ENCODE peak calls at places on chromosomes 7 and 10, in four cellular contexts. S, F, Z and U are unnamed samples.

GRCh38 chr10:119495061-119495505 is 47.4 kb downstream of the RGS10 start:
- DNase-seq in S (no peak), F (no peak), Z (no peak), U (no peak)

GRCh38 chr7:23135765-23136164 is 30.2 kb downstream of the KLHL7 start:
- DNase-seq in S (no peak), F (no peak), Z (no peak), U (no peak)

GRCh38 chr7:142428094-142428493 is 170.2 kb upstream of the PRSS58 start:
- DNase-seq in S (no peak), F (no peak), Z (no peak), U (no peak)

GRCh38 chr7:131197920-131198610 is 129.6 kb upstream of the MKLN1 start:
- DNase-seq in S (no peak), F (no peak), Z (no peak), U (peak; percentile 57)

GRCh38 chr7:57215423-57215822 is 83.2 kb upstream of the ZNF479 start:
- DNase-seq in S (no peak), F (no peak), Z (no peak), U (no peak)

GRCh38 chr7:116902811-116903210 is 40.4 kb downstream of the CAPZA2 start:
- DNase-seq in S (no peak), F (no peak), Z (no peak), U (no peak)

GRCh38 chr7:3207387-3207786 is 93.7 kb upstream of the SDK1 start:
- DNase-seq in S (no peak), F (no peak), Z (no peak), U (no peak)

GRCh38 chr7:47392241-47392759 is 189.6 kb downstream of the TNS3 start:
- DNase-seq in S (peak; percentile 70), F (no peak), Z (no peak), U (peak; percentile 97)

GRCh38 chr7:130272456-130273080 is 5.9 kb downstream of the CPA2 start:
- DNase-seq in S (no peak), F (no peak), Z (no peak), U (peak; percentile 28)

GRCh38 chr7:1953199-1954190 is 279.2 kb downstream of the MAD1L1 start:
- DNase-seq in S (no peak), F (no peak), Z (no peak), U (no peak)

GRCh38 chr10:111973306-111973705 is 210.3 kb downstream of the GPAM start:
- DNase-seq in S (no peak), F (no peak), Z (no peak), U (no peak)

GRCh38 chr10:72605137-72605536 is 20.7 kb downstream of the MICU1 start:
- DNase-seq in S (no peak), F (no peak), Z (no peak), U (peak; percentile 18)

GRCh38 chr10:35058134-35058533 is 32.0 kb downstream of the CUL2 start:
- DNase-seq in S (peak; percentile 64), F (no peak), Z (no peak), U (peak; percentile 95)

GRCh38 chr10:80457554-80458262 is 3.6 kb downstream of the TSPAN14 start:
- DNase-seq in S (no peak), F (no peak), Z (no peak), U (no peak)

GRCh38 chr7:151439855-151440798 is at the start of gene CRYGN:
- DNase-seq in S (no peak), F (no peak), Z (no peak), U (no peak)
- H3K4me3 ChIP-seq in S (peak within 1 kb of the TSS; percentile 41), F (no peak within 1 kb of the TSS), Z (peak within 1 kb of the TSS; percentile 16), U (peak within 1 kb of the TSS; percentile 39)

DNA sequence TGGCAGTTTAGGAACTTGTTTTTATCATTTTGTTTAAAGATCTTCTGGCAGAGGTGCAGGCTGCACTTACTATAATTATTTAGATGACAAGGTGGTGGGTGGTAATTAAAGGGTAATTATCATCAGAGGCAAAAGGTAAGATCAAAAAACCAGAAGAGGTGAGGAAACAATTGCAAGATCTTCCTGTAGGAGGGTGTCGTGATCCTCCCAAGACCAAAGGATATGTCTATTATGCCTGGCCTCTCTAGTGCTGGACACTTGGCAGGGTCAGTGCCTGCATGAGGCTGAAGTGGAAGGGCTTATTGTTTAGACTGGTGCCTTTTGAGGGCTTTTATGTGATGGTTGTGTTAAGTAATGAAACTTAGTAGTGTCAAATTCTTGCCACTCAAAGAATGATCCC is 1.8 kb upstream of the WAPL start:
- DNase-seq in S (no peak), F (peak; percentile 19), Z (no peak), U (peak; percentile 23)
- TF ChIP-seq CTCF in S (peak; percentile 21), F (peak; percentile 41), Z (no peak), U (peak; percentile 22)

GRCh38 chr10:3836222-3836820 is 51.3 kb upstream of the KLF6 start:
- DNase-seq in S (no peak), F (no peak), Z (no peak), U (no peak)
- H3K4me3 ChIP-seq in S (no peak overlapping the region), F (no peak overlapping the region), Z (no peak overlapping the region), U (no peak overlapping the region)

DNA sequence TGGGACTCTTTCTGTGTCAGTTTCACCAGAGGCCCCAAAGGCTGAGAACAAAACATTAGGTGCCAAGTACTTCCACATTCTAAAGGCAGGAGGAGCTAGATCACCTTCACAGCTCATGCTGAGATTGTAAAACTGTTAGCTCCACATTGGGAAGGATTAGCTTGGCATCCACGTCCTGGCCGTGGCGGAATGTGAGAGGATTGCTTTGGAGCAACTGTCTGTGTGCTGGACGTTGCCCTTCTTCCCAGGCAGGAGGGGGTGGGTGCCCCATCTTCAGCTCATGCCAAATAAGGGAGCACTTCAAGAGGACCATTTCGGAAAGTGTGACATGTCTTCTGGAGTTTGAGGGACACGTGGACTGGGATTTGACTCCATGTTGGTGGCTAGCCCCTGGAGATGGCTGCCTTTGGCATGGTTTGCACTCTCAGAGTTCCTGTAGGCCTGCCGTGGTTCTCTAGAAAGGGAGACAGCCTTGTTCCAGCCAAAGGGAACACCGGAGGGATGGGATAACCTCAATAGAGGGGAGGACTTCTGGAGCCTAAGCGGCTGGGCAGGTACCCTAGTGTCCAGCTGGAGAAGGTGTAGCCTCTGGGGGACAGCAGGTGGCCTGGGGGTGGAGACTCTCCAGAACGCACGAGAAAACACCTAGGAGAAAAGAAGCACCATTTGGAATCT is 19.9 kb upstream of the FMC1 start:
- DNase-seq in S (no peak), F (no peak), Z (no peak), U (peak; percentile 52)
- TF ChIP-seq CTCF in S (peak; percentile 46), F (peak; percentile 62), Z (no peak), U (peak; percentile 63)

GRCh38 chr10:132066812-132067211 is 1.1 kb downstream of the JAKMIP3 start:
- DNase-seq in S (no peak), F (no peak), Z (no peak), U (no peak)
- H3K4me3 ChIP-seq in S (peak overlapping the region; percentile 69), F (no peak overlapping the region), Z (peak overlapping the region; percentile 56), U (no peak overlapping the region)

DNA sequence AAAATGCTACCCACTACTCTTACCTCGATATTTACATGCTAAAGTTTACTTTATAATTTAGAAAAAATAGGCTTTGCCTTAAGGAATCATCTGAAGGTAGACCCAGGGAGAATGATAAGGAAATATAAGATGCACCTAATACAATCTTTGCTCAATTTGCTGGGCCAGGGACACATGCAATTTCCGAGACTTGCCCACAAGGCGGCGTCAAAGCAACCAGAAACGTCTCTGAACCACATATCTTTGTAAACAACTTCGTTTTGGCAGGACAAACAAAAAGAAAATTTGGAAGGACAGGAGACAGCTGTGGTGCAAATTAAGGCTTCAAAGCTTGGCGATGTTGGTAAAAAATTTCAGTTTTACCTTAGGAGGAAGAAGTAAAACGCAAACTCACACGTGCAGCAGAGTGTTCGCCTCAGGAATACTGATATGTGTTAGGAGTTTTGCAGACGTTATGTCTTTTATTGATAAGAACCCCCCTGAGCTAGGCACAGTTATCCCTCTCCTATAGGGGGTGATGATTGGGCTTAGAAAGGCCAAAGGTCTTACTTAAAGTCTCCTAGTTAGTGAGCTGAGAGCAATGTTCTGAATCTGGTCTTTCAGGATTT is 134.3 kb downstream of the PRKCQ start:
- DNase-seq in S (peak; percentile 2), F (peak; percentile 18), Z (peak; percentile 8), U (peak; percentile 42)
- TF ChIP-seq CTCF in S (peak; percentile 68), F (peak; percentile 72), Z (peak; percentile 75), U (peak; percentile 72)

DNA sequence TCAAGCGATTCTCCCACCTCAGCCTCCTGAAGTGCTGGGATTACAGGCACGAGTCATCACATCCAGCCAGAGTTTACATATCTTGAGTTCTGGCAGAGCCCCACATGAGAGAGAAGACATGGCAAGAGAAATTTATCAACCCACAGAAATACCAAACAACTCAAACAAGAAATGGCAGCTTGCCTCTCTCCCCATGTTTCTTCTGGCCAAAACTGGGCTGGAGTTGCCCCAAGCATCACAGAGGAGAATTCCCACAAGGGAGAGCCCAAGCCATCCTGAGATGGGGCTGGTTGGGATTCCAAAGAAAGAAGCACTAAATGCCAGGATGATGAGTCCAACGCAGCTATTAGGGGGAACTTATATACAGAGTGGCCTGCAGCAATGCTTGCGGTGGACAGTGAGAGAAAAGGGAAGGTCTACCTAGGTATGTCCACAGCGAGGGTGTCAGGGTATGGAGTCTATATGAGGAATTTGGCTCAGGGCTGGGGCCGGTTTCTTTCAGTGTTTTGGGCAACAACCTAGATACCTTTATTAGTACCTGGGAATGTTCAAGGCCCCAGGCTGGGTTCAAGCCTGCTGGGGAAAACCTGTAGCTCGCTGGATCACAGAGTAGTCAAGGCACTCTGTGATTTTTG is 14.5 kb upstream of the PAX4 start:
- DNase-seq in S (peak; percentile 73), F (no peak), Z (no peak), U (peak; percentile 19)
- H3K4me3 ChIP-seq in S (no peak overlapping the region), F (no peak overlapping the region), Z (no peak overlapping the region), U (no peak overlapping the region)

GRCh38 chr10:78605800-78606350 is 462.9 kb upstream of the ZMIZ1 start:
- DNase-seq in S (no peak), F (peak; percentile 24), Z (peak; percentile 18), U (no peak)
- TF ChIP-seq CTCF in S (no peak), F (peak; percentile 29), Z (peak; percentile 36), U (no peak)